ENCODE peak calls at places on chromosome 14, in seven cellular contexts. R is hepatocyte, U is right atrium auricular region, T is pancreas, V is neural progenitor cell, M is HFFc6, K is ascending aorta. E is an unnamed sample.

GRCh38 chr14:101584049-101584859 is 23.0 kb downstream of the DIO3 start:
- DNase-seq in R (peak), U (no peak), T (no peak), V (no peak), M (peak), K (no peak), E (no peak)

GRCh38 chr14:85250369-85250768 is 279.6 kb upstream of the FLRT2 start:
- DNase-seq in R (peak), U (no peak), T (peak), V (peak), M (no peak), K (no peak), E (no peak)

GRCh38 chr14:35341454-35342159 is 49.4 kb downstream of the PSMA6 start:
- DNase-seq in R (peak), U (peak), T (peak), V (peak), M (peak), K (peak), E (peak)

GRCh38 chr14:76754586-76754985 is 6.7 kb upstream of the VASH1 start:
- DNase-seq in R (no peak), U (no peak), T (no peak), V (no peak), M (no peak), K (no peak), E (no peak)

GRCh38 chr14:69006346-69006745 is 27.2 kb upstream of the ACTN1 start:
- DNase-seq in R (no peak), U (no peak), T (no peak), V (no peak), M (no peak), K (no peak), E (no peak)

GRCh38 chr14:90692826-90693225 is 123.4 kb downstream of the TTC7B start:
- DNase-seq in R (no peak), U (no peak), T (no peak), V (no peak), M (no peak), K (no peak), E (no peak)

GRCh38 chr14:93281937-93282336 is 50.9 kb downstream of the BTBD7 start:
- DNase-seq in R (no peak), U (no peak), T (no peak), V (no peak), M (peak), K (no peak), E (no peak)

GRCh38 chr14:31583043-31583442 is 21.8 kb downstream of the NUBPL start:
- DNase-seq in R (no peak), U (no peak), T (no peak), V (no peak), M (no peak), K (no peak), E (no peak)

GRCh38 chr14:73245401-73246325 is 8.4 kb downstream of the PAPLN start:
- DNase-seq in R (peak), U (no peak), T (no peak), V (peak), M (peak), K (peak), E (no peak)

GRCh38 chr14:88166616-88167015 is 156.5 kb downstream of the KCNK10 start:
- DNase-seq in R (peak), U (no peak), T (no peak), V (no peak), M (peak), K (no peak), E (no peak)

GRCh38 chr14:62289471-62289870 is 527.3 kb downstream of the SNAPC1 start:
- DNase-seq in R (no peak), U (no peak), T (no peak), V (no peak), M (peak), K (no peak), E (no peak)

GRCh38 chr14:31449971-31450610 is 7.2 kb downstream of the DTD2 start:
- DNase-seq in R (peak), U (no peak), T (no peak), V (peak), M (peak), K (no peak), E (no peak)

GRCh38 chr14:22296722-22297121 is 292.3 kb downstream of the DAD1 start:
- DNase-seq in R (no peak), U (no peak), T (no peak), V (no peak), M (peak), K (no peak), E (no peak)

GRCh38 chr14:32635103-32635719 is 303.5 kb upstream of the NPAS3 start:
- DNase-seq in R (no peak), U (no peak), T (no peak), V (no peak), M (peak), K (no peak), E (no peak)

GRCh38 chr14:64049616-64050381 is 197.0 kb downstream of the SYNE2 start:
- DNase-seq in R (no peak), U (no peak), T (no peak), V (no peak), M (no peak), K (no peak), E (no peak)

GRCh38 chr14:102323102-102323501 is 3.6 kb downstream of the ZNF839 start:
- DNase-seq in R (peak), U (peak), T (peak), V (peak), M (peak), K (peak), E (peak)

GRCh38 chr14:32692441-32692840 is 246.2 kb upstream of the NPAS3 start:
- DNase-seq in R (no peak), U (no peak), T (no peak), V (no peak), M (no peak), K (no peak), E (no peak)

GRCh38 chr14:95686935-95687334 is 709 bp downstream of the TCL1B start:
- DNase-seq in R (no peak), U (no peak), T (no peak), V (no peak), M (no peak), K (no peak), E (no peak)

GRCh38 chr14:95681153-95681552 is 5.1 kb upstream of the TCL1B start:
- DNase-seq in R (no peak), U (no peak), T (no peak), V (no peak), M (no peak), K (no peak), E (no peak)

GRCh38 chr14:95685978-95686922 is at the start of gene TCL1B:
- DNase-seq in R (no peak), U (no peak), T (no peak), V (peak), M (no peak), K (no peak), E (no peak)

GRCh38 chr14:95679995-95680735 is 6.1 kb upstream of the TCL1B start:
- DNase-seq in R (peak), U (no peak), T (peak), V (peak), M (no peak), K (no peak), E (no peak)

DNA sequence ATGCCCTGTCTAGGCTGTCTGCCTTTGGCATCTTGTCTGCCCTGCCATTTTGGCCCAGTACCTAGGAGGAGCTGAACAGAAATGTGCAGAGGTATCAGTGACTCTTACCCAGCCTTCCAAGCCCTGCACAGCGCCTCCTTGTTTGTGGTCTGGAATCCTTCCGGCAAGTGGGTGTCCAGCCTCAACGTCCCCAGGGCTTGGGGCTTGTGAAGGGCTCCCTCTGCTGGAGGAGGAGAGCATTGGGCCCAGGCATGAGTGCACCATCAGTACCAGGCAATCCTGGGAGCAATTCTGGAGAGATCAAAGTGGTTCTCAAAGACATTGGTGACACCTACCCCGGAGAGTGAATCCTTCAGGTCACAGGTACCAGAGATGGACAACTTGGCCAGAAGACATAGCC is 2.4 kb upstream of the TCL1B start:
- DNase-seq in R (peak), U (no peak), T (peak), V (peak), M (no peak), K (peak), E (no peak)
- TF ChIP-seq CTCF in R (peak), U (peak), T (peak), V (peak), M (peak), K (peak), E (no peak)

GRCh38 chr14:25431211-25432076 is 381.5 kb upstream of the STXBP6 start:
- DNase-seq in R (peak), U (no peak), T (no peak), V (peak), M (no peak), K (no peak), E (no peak)
- TF ChIP-seq CTCF in R (peak), U (no peak), T (no peak), V (peak), M (peak), K (no peak), E (no peak)

DNA sequence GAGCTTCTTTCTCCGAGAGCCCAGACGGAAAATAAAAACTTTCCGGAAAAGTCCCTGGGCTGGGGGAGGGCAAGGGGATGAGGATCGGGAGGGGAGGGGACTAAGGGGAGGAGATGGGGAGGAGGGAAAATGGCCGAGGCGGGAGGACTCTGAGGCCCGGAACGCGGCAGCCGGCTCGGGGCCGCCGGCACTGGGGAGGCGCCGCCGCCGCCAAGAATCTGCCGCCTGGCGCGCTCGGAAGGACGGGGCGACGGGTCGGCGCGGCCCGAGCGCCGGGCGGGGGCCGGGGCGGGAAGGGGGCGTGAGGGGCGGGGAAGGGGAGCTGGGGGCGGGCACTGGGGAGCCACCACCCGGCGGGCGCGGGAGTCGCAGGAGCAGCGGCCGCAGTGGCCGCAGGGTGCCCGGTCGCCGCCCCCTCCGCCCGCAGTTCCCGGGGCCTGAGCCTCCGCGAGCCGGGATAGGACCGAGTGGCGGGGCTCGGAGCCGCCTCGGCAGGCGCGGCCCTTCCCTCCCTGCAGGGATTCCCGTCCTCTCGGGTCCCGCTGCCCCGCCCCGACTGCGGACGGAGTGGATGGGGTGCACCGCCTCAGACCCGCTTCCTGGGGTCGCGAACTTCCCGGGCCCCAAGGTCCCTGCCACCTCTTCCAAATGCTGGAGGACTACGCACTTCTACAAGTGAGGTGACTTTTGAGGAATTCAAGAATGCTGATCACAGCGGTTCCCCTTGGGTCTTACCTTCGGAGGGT is at the start of gene PRKD1:
- DNase-seq in R (peak), U (peak), T (peak), V (peak), M (peak), K (peak), E (no peak)
- TF ChIP-seq CTCF in R (no peak), U (peak), T (no peak), V (peak), M (peak), K (peak), E (peak)

GRCh38 chr14:84003316-84003715 is 1526.6 kb upstream of the FLRT2 start:
- DNase-seq in R (no peak), U (no peak), T (no peak), V (no peak), M (no peak), K (no peak), E (no peak)
- TF ChIP-seq CTCF in R (no peak), U (no peak), T (no peak), V (no peak), M (no peak), K (no peak), E (no peak)